ENCODE peak calls at places on chromosomes 1 and 21, in ten cellular contexts. One of them, this sample, is unnamed.
A peak's percentile ranks its signal among the peaks of the same experiment; 100 is the strongest.

GRCh38 chr1:29236993-29237905 is 927 bp downstream of the PTPRU start:
- DNase-seq in right cardiac atrium: peak; percentile 64
- DNase-seq in left lung: no peak
- DNase-seq in cardiac muscle cell: peak; percentile 71
- DNase-seq in body of pancreas: peak; percentile 54
- DNase-seq in heart left ventricle: peak; percentile 49
- DNase-seq in right lobe of liver: peak; percentile 71
- DNase-seq in mammary epithelial cell: peak; percentile 67
- DNase-seq in GM23248: peak; percentile 73
- DNase-seq in hepatocyte: peak; percentile 83
- DNase-seq in this sample: peak; percentile 32

GRCh38 chr1:226967665-226968064 is 27.6 kb downstream of the COQ8A start:
- DNase-seq in right cardiac atrium: no peak
- DNase-seq in left lung: no peak
- DNase-seq in cardiac muscle cell: no peak
- DNase-seq in body of pancreas: peak; percentile 38
- DNase-seq in heart left ventricle: peak; percentile 72
- DNase-seq in right lobe of liver: no peak
- DNase-seq in mammary epithelial cell: peak; percentile 45
- DNase-seq in GM23248: peak; percentile 41
- DNase-seq in hepatocyte: no peak
- DNase-seq in this sample: no peak

GRCh38 chr1:235545294-235545930 is 41.2 kb upstream of the B3GALNT2 start:
- DNase-seq in right cardiac atrium: no peak
- DNase-seq in left lung: no peak
- DNase-seq in cardiac muscle cell: no peak
- DNase-seq in body of pancreas: no peak
- DNase-seq in heart left ventricle: no peak
- DNase-seq in right lobe of liver: no peak
- DNase-seq in mammary epithelial cell: no peak
- DNase-seq in GM23248: no peak
- DNase-seq in hepatocyte: no peak
- DNase-seq in this sample: no peak

GRCh38 chr1:29785554-29785953 is 549.2 kb downstream of the PTPRU start:
- DNase-seq in right cardiac atrium: no peak
- DNase-seq in left lung: no peak
- DNase-seq in cardiac muscle cell: no peak
- DNase-seq in body of pancreas: no peak
- DNase-seq in heart left ventricle: no peak
- DNase-seq in right lobe of liver: no peak
- DNase-seq in mammary epithelial cell: no peak
- DNase-seq in GM23248: no peak
- DNase-seq in hepatocyte: no peak
- DNase-seq in this sample: no peak

GRCh38 chr1:107003972-107004371 is 52.5 kb upstream of the PRMT6 start:
- DNase-seq in right cardiac atrium: no peak
- DNase-seq in left lung: no peak
- DNase-seq in cardiac muscle cell: no peak
- DNase-seq in body of pancreas: no peak
- DNase-seq in heart left ventricle: no peak
- DNase-seq in right lobe of liver: no peak
- DNase-seq in mammary epithelial cell: peak; percentile 31
- DNase-seq in GM23248: no peak
- DNase-seq in hepatocyte: no peak
- DNase-seq in this sample: no peak

GRCh38 chr1:207414606-207415108 is 39.5 kb upstream of the CR2 start:
- DNase-seq in right cardiac atrium: no peak
- DNase-seq in left lung: no peak
- DNase-seq in cardiac muscle cell: no peak
- DNase-seq in body of pancreas: peak; percentile 19
- DNase-seq in heart left ventricle: no peak
- DNase-seq in right lobe of liver: no peak
- DNase-seq in mammary epithelial cell: no peak
- DNase-seq in GM23248: no peak
- DNase-seq in hepatocyte: no peak
- DNase-seq in this sample: no peak

GRCh38 chr1:240965581-240966091 is 353.7 kb upstream of the GREM2 start:
- DNase-seq in right cardiac atrium: no peak
- DNase-seq in left lung: no peak
- DNase-seq in cardiac muscle cell: peak; percentile 51
- DNase-seq in body of pancreas: no peak
- DNase-seq in heart left ventricle: no peak
- DNase-seq in right lobe of liver: no peak
- DNase-seq in mammary epithelial cell: no peak
- DNase-seq in GM23248: no peak
- DNase-seq in hepatocyte: peak; percentile 8
- DNase-seq in this sample: no peak

GRCh38 chr1:32907435-32907834 is 6.2 kb upstream of the TMEM54 start:
- DNase-seq in right cardiac atrium: no peak
- DNase-seq in left lung: no peak
- DNase-seq in cardiac muscle cell: peak; percentile 62
- DNase-seq in body of pancreas: no peak
- DNase-seq in heart left ventricle: no peak
- DNase-seq in right lobe of liver: no peak
- DNase-seq in mammary epithelial cell: no peak
- DNase-seq in GM23248: peak; percentile 39
- DNase-seq in hepatocyte: no peak
- DNase-seq in this sample: no peak

GRCh38 chr21:30209571-30209970 is 6.3 kb downstream of the CLDN8 start:
- DNase-seq in right cardiac atrium: no peak
- DNase-seq in left lung: no peak
- DNase-seq in cardiac muscle cell: no peak
- DNase-seq in body of pancreas: no peak
- DNase-seq in heart left ventricle: no peak
- DNase-seq in right lobe of liver: no peak
- DNase-seq in mammary epithelial cell: no peak
- DNase-seq in GM23248: no peak
- DNase-seq in hepatocyte: no peak
- DNase-seq in this sample: no peak

GRCh38 chr1:193406901-193407300 is 220.5 kb upstream of the B3GALT2 start:
- DNase-seq in right cardiac atrium: no peak
- DNase-seq in left lung: no peak
- DNase-seq in cardiac muscle cell: peak; percentile 63
- DNase-seq in body of pancreas: peak; percentile 43
- DNase-seq in heart left ventricle: no peak
- DNase-seq in right lobe of liver: no peak
- DNase-seq in mammary epithelial cell: peak; percentile 30
- DNase-seq in GM23248: peak; percentile 76
- DNase-seq in hepatocyte: peak; percentile 62
- DNase-seq in this sample: no peak

DNA sequence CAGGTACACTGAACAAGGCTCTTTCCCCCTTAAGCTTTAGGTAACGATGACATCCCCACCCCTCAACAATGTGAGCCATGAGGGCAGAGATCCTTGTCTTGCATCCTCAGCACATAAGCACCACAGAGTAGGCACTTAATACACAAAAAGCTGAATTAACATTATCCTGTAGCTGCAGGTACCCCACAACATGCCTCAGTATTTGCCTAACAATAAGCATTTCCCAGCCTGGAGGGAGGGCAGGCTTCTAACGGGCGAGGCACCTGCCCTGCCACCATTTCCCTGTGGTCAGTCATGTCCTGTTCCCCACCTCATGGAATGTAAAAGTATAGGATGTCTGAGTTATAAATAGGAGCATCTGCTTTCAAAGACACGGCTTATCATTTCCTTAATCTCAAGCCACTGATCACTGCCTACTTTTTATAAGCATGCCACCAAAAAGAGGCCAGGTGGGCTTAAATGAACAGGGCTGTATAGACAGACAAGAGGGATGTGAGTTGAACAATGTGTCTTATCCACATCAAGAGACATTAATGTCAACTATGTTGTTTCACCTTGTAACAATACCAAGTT is 3.4 kb downstream of the CAPZB start:
- DNase-seq in right cardiac atrium: no peak
- DNase-seq in left lung: no peak
- DNase-seq in cardiac muscle cell: no peak
- DNase-seq in body of pancreas: no peak
- DNase-seq in heart left ventricle: no peak
- DNase-seq in right lobe of liver: no peak
- DNase-seq in mammary epithelial cell: no peak
- DNase-seq in GM23248: no peak
- DNase-seq in hepatocyte: no peak
- DNase-seq in this sample: no peak
- H3K4me1 ChIP-seq in right cardiac atrium: peaks cover 42% of the 10 kb centered on the region
- H3K4me1 ChIP-seq in left lung: peaks cover 61% of the 10 kb centered on the region
- H3K4me1 ChIP-seq in cardiac muscle cell: peaks cover 44% of the 10 kb centered on the region
- H3K4me1 ChIP-seq in body of pancreas: peaks cover 63% of the 10 kb centered on the region
- H3K4me1 ChIP-seq in heart left ventricle: peaks cover 81% of the 10 kb centered on the region
- H3K4me1 ChIP-seq in right lobe of liver: no peaks in the 10 kb centered on the region
- H3K4me1 ChIP-seq in mammary epithelial cell: peaks cover 29% of the 10 kb centered on the region
- H3K4me1 ChIP-seq in GM23248: peaks cover 51% of the 10 kb centered on the region
- H3K4me1 ChIP-seq in hepatocyte: peaks cover 52% of the 10 kb centered on the region
- H3K4me1 ChIP-seq in this sample: peaks cover 49% of the 10 kb centered on the region

GRCh38 chr21:43925609-43926008 is 60.6 kb downstream of the AGPAT3 start:
- DNase-seq in right cardiac atrium: no peak
- DNase-seq in left lung: no peak
- DNase-seq in cardiac muscle cell: no peak
- DNase-seq in body of pancreas: no peak
- DNase-seq in heart left ventricle: peak; percentile 28
- DNase-seq in right lobe of liver: peak; percentile 53
- DNase-seq in mammary epithelial cell: peak; percentile 73
- DNase-seq in GM23248: no peak
- DNase-seq in hepatocyte: no peak
- DNase-seq in this sample: no peak

GRCh38 chr21:43923391-43923790 is 58.4 kb downstream of the AGPAT3 start:
- DNase-seq in right cardiac atrium: no peak
- DNase-seq in left lung: no peak
- DNase-seq in cardiac muscle cell: no peak
- DNase-seq in body of pancreas: peak; percentile 25
- DNase-seq in heart left ventricle: no peak
- DNase-seq in right lobe of liver: peak; percentile 65
- DNase-seq in mammary epithelial cell: no peak
- DNase-seq in GM23248: peak; percentile 38
- DNase-seq in hepatocyte: no peak
- DNase-seq in this sample: no peak

GRCh38 chr21:43922949-43923348 is 57.9 kb downstream of the AGPAT3 start:
- DNase-seq in right cardiac atrium: no peak
- DNase-seq in left lung: no peak
- DNase-seq in cardiac muscle cell: no peak
- DNase-seq in body of pancreas: no peak
- DNase-seq in heart left ventricle: peak; percentile 57
- DNase-seq in right lobe of liver: peak; percentile 49
- DNase-seq in mammary epithelial cell: no peak
- DNase-seq in GM23248: no peak
- DNase-seq in hepatocyte: no peak
- DNase-seq in this sample: no peak

GRCh38 chr21:43925096-43925481 is 60.1 kb downstream of the AGPAT3 start:
- DNase-seq in right cardiac atrium: no peak
- DNase-seq in left lung: no peak
- DNase-seq in cardiac muscle cell: peak; percentile 11
- DNase-seq in body of pancreas: no peak
- DNase-seq in heart left ventricle: peak; percentile 57
- DNase-seq in right lobe of liver: peak; percentile 85
- DNase-seq in mammary epithelial cell: peak; percentile 47
- DNase-seq in GM23248: no peak
- DNase-seq in hepatocyte: peak; percentile 76
- DNase-seq in this sample: no peak

DNA sequence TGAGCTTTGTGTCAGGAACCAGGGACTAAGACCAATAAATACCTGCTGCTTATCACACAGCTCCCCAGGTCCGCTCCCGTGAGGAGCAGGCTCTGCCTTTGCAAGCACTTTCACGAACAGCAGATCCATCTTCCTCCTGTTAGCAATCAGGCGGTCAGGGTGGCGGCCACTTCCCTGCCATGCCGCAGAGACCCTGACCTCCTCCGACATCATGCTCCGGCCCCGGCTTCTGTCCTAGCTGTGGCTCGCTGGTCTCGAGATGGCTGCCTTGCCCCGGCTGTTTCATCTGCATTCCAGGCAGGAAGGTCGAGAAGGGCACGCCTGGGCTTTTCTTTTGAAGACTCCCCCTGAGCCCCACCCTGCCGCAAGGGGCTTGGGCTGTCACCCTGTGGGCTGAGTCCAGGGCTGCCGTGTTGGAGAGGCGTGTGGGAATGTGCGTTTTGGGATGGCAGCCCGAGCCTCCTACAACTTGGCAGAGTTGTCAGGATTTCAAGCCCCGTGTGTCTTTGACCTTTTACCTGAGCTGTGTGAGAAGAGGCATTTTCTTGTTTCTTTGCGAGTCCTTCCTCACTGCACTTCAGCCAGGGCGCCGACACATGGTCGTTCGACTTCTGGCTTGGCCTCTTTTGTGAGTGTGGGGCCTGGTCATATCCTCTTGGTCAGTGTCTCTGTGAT is 59.5 kb downstream of the AGPAT3 start:
- DNase-seq in right cardiac atrium: no peak
- DNase-seq in left lung: no peak
- DNase-seq in cardiac muscle cell: no peak
- DNase-seq in body of pancreas: no peak
- DNase-seq in heart left ventricle: peak; percentile 27
- DNase-seq in right lobe of liver: peak; percentile 59
- DNase-seq in mammary epithelial cell: no peak
- DNase-seq in GM23248: no peak
- DNase-seq in hepatocyte: peak; percentile 49
- DNase-seq in this sample: no peak
- H3K4me1 ChIP-seq in right cardiac atrium: peaks cover 25% of the 10 kb centered on the region
- H3K4me1 ChIP-seq in left lung: no peaks in the 10 kb centered on the region
- H3K4me1 ChIP-seq in cardiac muscle cell: peaks cover 15% of the 10 kb centered on the region
- H3K4me1 ChIP-seq in body of pancreas: peaks cover 25% of the 10 kb centered on the region
- H3K4me1 ChIP-seq in heart left ventricle: peaks cover 87% of the 10 kb centered on the region
- H3K4me1 ChIP-seq in right lobe of liver: no peaks in the 10 kb centered on the region
- H3K4me1 ChIP-seq in mammary epithelial cell: peaks cover 21% of the 10 kb centered on the region
- H3K4me1 ChIP-seq in GM23248: no peaks in the 10 kb centered on the region
- H3K4me1 ChIP-seq in hepatocyte: peaks cover 49% of the 10 kb centered on the region
- H3K4me1 ChIP-seq in this sample: peaks cover 22% of the 10 kb centered on the region

DNA sequence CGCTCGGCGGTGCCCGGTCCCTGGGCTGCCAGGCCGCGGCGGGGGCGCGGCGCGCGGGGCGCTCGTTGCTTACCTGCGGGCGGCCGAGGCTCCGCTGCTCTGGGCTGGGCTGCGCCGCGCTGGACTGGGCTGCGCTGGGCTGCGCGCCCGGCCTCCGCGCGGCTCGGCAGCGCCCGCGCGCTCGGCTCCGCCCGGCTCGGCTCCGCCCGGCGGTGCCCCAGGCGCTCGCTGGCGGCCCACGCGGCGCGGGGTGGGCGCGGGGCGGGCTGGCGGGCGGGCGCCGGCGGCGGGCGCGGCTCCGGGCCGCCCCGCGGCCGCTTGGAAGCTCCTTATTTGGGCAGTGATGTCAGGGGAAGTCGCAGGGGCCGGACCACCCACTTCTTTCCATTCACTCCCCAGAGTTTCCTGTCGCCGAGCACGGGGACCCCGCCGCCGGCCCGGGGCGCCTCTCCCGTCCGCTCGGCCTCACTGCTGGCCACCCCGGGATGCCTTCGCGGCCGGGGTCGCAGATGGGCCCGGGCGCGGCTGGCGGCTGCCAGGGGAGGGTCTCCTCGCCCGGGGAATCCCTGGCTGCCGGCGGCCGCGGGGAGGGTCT is 177.7 kb upstream of the EDN2 start:
- DNase-seq in right cardiac atrium: peak; percentile 82
- DNase-seq in left lung: peak; percentile 81
- DNase-seq in cardiac muscle cell: peak; percentile 85
- DNase-seq in body of pancreas: peak; percentile 74
- DNase-seq in heart left ventricle: peak; percentile 83
- DNase-seq in right lobe of liver: peak; percentile 72
- DNase-seq in mammary epithelial cell: peak; percentile 33
- DNase-seq in GM23248: peak; percentile 90
- DNase-seq in hepatocyte: peak; percentile 82
- DNase-seq in this sample: peak; percentile 73
- H3K4me1 ChIP-seq in right cardiac atrium: peaks cover 8% of the 10 kb centered on the region
- H3K4me1 ChIP-seq in left lung: peaks cover 17% of the 10 kb centered on the region
- H3K4me1 ChIP-seq in cardiac muscle cell: no peaks in the 10 kb centered on the region
- H3K4me1 ChIP-seq in body of pancreas: peaks cover 20% of the 10 kb centered on the region
- H3K4me1 ChIP-seq in heart left ventricle: peaks cover 31% of the 10 kb centered on the region
- H3K4me1 ChIP-seq in right lobe of liver: peaks cover 2% of the 10 kb centered on the region
- H3K4me1 ChIP-seq in mammary epithelial cell: peaks cover 43% of the 10 kb centered on the region
- H3K4me1 ChIP-seq in GM23248: peaks cover 14% of the 10 kb centered on the region
- H3K4me1 ChIP-seq in hepatocyte: peaks cover 12% of the 10 kb centered on the region
- H3K4me1 ChIP-seq in this sample: no peaks in the 10 kb centered on the region

GRCh38 chr1:27603320-27603961 is 503 bp downstream of the AHDC1 start:
- DNase-seq in right cardiac atrium: peak; percentile 64
- DNase-seq in left lung: no peak
- DNase-seq in cardiac muscle cell: peak; percentile 64
- DNase-seq in body of pancreas: no peak
- DNase-seq in heart left ventricle: peak; percentile 64
- DNase-seq in right lobe of liver: no peak
- DNase-seq in mammary epithelial cell: no peak
- DNase-seq in GM23248: peak; percentile 75
- DNase-seq in hepatocyte: peak; percentile 61
- DNase-seq in this sample: peak; percentile 26
- H3K4me1 ChIP-seq in right cardiac atrium: peaks cover 20% of the 10 kb centered on the region
- H3K4me1 ChIP-seq in left lung: peaks cover 31% of the 10 kb centered on the region
- H3K4me1 ChIP-seq in cardiac muscle cell: peaks cover 41% of the 10 kb centered on the region
- H3K4me1 ChIP-seq in body of pancreas: peaks cover 43% of the 10 kb centered on the region
- H3K4me1 ChIP-seq in heart left ventricle: peaks cover 69% of the 10 kb centered on the region
- H3K4me1 ChIP-seq in right lobe of liver: no peaks in the 10 kb centered on the region
- H3K4me1 ChIP-seq in mammary epithelial cell: peaks cover 49% of the 10 kb centered on the region
- H3K4me1 ChIP-seq in GM23248: peaks cover 28% of the 10 kb centered on the region
- H3K4me1 ChIP-seq in hepatocyte: peaks cover 59% of the 10 kb centered on the region
- H3K4me1 ChIP-seq in this sample: peaks cover 9% of the 10 kb centered on the region